ENCODE peak calls at places on chromosomes 16 and 17, in six cellular contexts. T, D, N, R, G and I are unnamed samples. For H3K36me3, the result is how much of the 10 kb centered on the place peaks cover.

GRCh38 chr16:14071576-14072271 is 605 bp downstream of the MRTFB start:
- DNase-seq in T (no peak), D (no peak), G (no peak), N (no peak), R (no peak), I (no peak)

GRCh38 chr16:84532299-84532724 is 27.9 kb upstream of the MEAK7 start:
- DNase-seq in G (no peak), D (peak), T (no peak), R (peak), N (peak), I (no peak)

GRCh38 chr17:43546317-43547188 is at the start of gene ETV4:
- DNase-seq in R (peak), N (peak), G (peak), D (peak), T (peak), I (peak)

GRCh38 chr16:8686031-8686621 is 11.7 kb downstream of the ABAT start:
- DNase-seq in G (no peak), D (no peak), T (peak), N (no peak), R (no peak), I (no peak)

GRCh38 chr17:57879437-57880085 is 29.7 kb upstream of the MRPS23 start:
- DNase-seq in D (no peak), N (peak), G (no peak), R (no peak), T (no peak), I (no peak)

GRCh38 chr17:40646791-40647548 is 648 bp downstream of the SMARCE1 start:
- DNase-seq in G (no peak), R (peak), T (no peak), D (no peak), N (no peak), I (no peak)

GRCh38 chr16:51553910-51554309 is 402.8 kb upstream of the SALL1 start:
- DNase-seq in G (no peak), T (no peak), N (no peak), D (no peak), R (peak), I (no peak)

GRCh38 chr17:38926290-38927070 is 1.1 kb downstream of the LASP1NB start:
- DNase-seq in G (no peak), D (no peak), N (no peak), R (no peak), T (no peak), I (no peak)

GRCh38 chr16:59881366-59881765 is 1147.2 kb upstream of the GOT2 start:
- DNase-seq in T (no peak), N (no peak), G (no peak), D (no peak), R (no peak), I (no peak)

GRCh38 chr17:5121186-5121841 is 5.5 kb downstream of the USP6 start:
- DNase-seq in T (no peak), N (no peak), R (no peak), D (peak), G (no peak), I (no peak)

GRCh38 chr17:47983492-47984223 is 12.7 kb downstream of the CDK5RAP3 start:
- DNase-seq in D (no peak), T (no peak), N (no peak), R (peak), G (no peak), I (no peak)

GRCh38 chr16:19559242-19559910 is 3.9 kb downstream of the VPS35L start:
- DNase-seq in R (peak), T (peak), N (no peak), G (peak), D (no peak), I (no peak)

GRCh38 chr16:73068546-73069401 is 20.8 kb upstream of the ZFHX3 start:
- DNase-seq in G (no peak), N (peak), D (peak), R (peak), T (no peak), I (no peak)

GRCh38 chr16:56451753-56452689 is 667 bp downstream of the OGFOD1 start:
- DNase-seq in G (no peak), T (peak), D (no peak), R (peak), N (peak), I (no peak)

GRCh38 chr16:48408688-48409087 is 23.5 kb upstream of the SIAH1 start:
- DNase-seq in N (no peak), D (no peak), G (no peak), T (peak), R (peak), I (no peak)

GRCh38 chr16:1010266-1010665 is 28.7 kb downstream of the SOX8 start:
- DNase-seq in N (no peak), G (no peak), D (no peak), R (no peak), T (no peak), I (no peak)

GRCh38 chr16:23557779-23558330 is 328 bp downstream of the UBFD1 start:
- DNase-seq in G (peak), T (peak), R (peak), N (no peak), D (no peak), I (no peak)

GRCh38 chr17:14396542-14396941 is 95.7 kb downstream of the HS3ST3B1 start:
- DNase-seq in D (no peak), N (no peak), R (peak), G (no peak), T (no peak), I (no peak)

GRCh38 chr16:88656291-88656980 is 5.6 kb upstream of the CYBA start:
- DNase-seq in T (no peak), N (no peak), R (no peak), D (no peak), G (no peak), I (no peak)

GRCh38 chr16:88653606-88654362 is 2.9 kb upstream of the CYBA start:
- DNase-seq in G (no peak), N (no peak), D (no peak), R (no peak), T (no peak), I (no peak)

GRCh38 chr16:88654363-88655052 is 3.7 kb upstream of the CYBA start:
- DNase-seq in D (no peak), T (no peak), R (no peak), N (no peak), G (no peak), I (no peak)

GRCh38 chr16:88655733-88656281 is 5.0 kb upstream of the CYBA start:
- DNase-seq in R (no peak), T (no peak), G (no peak), D (no peak), N (no peak), I (no peak)

DNA sequence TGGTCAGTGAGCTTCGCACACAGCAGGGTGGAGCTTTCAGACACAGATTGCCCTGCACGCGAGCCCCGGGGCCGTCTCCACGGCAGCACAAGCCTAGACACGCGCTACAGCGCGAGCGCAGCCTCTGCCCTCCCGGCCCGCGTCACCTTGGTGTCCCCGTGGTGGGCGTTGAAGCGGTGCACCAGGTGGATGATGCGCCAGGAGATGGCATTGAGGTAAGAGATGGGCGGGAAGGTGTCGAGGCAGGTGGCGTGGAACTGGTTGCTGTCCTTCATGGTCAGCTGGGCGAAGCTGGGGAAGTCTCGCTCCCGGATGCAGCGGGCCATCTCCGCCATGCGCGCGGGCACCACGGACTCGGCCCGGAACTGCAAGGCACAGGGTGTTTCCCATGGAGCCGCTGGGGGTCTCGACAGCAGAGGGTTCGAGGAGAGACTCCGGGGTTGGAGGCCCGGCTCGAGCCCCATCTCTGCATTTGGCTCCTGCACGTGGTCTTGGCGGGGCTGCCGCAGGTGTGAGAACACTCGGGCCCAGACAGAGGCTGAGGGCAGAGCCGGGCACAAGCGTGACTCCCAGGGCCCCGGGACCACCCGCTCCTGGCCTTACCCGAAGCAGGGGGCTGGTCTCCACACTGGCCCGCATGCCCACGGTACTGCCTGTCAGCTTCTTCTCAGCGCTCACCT is 4.3 kb upstream of the CYBA start:
- DNase-seq in G (no peak), T (no peak), N (no peak), R (no peak), D (peak), I (no peak)
- H3K36me3 ChIP-seq in G (under half), T (under half), N (under half), R (under half), D (under half), I (under half)

DNA sequence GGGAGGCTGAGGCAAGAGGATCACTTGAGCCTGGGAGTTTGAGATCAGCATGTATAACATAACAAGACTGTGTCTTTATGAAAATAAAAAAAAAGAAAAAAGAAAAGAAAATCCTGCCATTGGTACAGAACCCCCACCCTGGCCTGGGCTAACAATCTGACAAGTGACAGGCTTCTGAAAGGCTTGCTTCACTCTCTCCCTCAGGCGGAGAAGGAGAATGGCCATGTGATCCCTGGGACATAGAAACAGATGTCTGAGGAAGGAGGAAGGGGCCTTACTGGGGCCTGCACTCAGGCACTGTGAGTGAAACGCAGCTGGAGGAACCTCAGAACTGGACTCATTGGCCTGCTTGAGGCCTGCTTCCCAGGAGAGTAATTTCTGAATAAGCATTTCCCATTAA is 17.5 kb downstream of the MAP3K14 start:
- DNase-seq in G (no peak), N (no peak), T (no peak), D (peak), R (no peak), I (no peak)
- H3K27ac ChIP-seq in G (no peak), N (peak), T (peak), D (peak), R (no peak), I (no peak)

GRCh38 chr16:24789881-24790280 is 55.9 kb upstream of the SLC5A11 start:
- DNase-seq in T (no peak), D (no peak), R (no peak), G (no peak), N (no peak), I (no peak)
- H3K36me3 ChIP-seq in T (under half), D (under half), R (half or more), G (under half), N (half or more), I (under half)

DNA sequence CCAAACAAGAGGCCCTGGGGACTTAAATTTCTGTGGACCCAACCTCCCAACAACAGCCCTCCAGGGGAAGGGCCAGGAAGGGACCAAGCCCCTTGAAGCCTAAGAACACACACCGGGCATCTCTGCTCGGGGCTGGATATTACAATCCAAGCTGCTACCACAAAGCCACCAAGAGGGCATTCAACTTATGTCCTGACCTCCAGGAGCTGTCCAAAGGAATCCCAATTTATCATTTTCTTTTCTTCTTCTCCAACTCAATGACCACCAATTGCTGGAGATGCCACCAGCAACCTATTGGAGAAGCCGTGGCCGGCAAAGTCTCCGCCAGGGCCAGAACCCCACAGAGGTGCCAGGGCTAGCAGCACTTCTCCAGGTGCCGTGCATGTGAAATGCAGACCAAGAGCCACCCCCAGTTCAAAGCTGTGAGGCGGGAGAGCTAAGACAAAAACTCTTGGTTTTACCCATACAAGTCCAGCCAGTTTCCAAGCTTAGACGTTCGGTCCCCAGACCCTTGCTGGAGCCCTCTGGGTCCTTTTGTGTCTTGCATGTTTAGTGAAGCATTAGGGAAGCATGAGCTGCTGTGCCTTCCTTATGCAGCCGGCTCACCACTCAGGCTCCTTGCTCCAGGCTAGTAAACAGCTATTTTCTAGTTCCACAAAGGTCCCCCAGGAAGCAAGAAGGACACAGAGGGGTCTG is 3.4 kb downstream of the PITPNA start:
- DNase-seq in N (no peak), D (peak), G (no peak), R (no peak), T (no peak), I (no peak)
- H3K27ac ChIP-seq in N (no peak), D (no peak), G (no peak), R (no peak), T (no peak), I (no peak)

GRCh38 chr17:29120439-29120838 is 59.8 kb downstream of the MYO18A start:
- DNase-seq in G (no peak), T (no peak), D (no peak), N (no peak), R (no peak), I (no peak)

GRCh38 chr17:29117440-29117753 is 62.8 kb downstream of the MYO18A start:
- DNase-seq in R (no peak), G (no peak), D (no peak), T (no peak), N (no peak), I (no peak)

GRCh38 chr17:29116652-29117439 is 63.4 kb downstream of the MYO18A start:
- DNase-seq in R (peak), D (no peak), G (peak), N (peak), T (peak), I (peak)

GRCh38 chr17:29121442-29121841 is 58.8 kb downstream of the MYO18A start:
- DNase-seq in N (no peak), T (no peak), G (no peak), R (no peak), D (no peak), I (no peak)

GRCh38 chr17:29119265-29119664 is 60.9 kb downstream of the MYO18A start:
- DNase-seq in T (no peak), N (no peak), D (no peak), R (no peak), G (no peak), I (no peak)
- H3K36me3 ChIP-seq in T (under half), N (half or more), D (under half), R (under half), G (under half), I (under half)

GRCh38 chr16:65658339-65659275 is 536.7 kb upstream of the CDH11 start:
- DNase-seq in T (no peak), G (no peak), D (no peak), R (peak), N (no peak), I (no peak)
- H3K27ac ChIP-seq in T (no peak), G (no peak), D (no peak), R (peak), N (no peak), I (no peak)